ENCODE peak calls at places on chromosomes 7 and 10, in five cellular contexts. C is heart left ventricle, M is aorta, D is A549, S is right lobe of liver. H is an unnamed sample.

GRCh38 chr10:119669331-119669730 is 18.2 kb downstream of the BAG3 start:
- DNase-seq in C (no peak), M (no peak), D (no peak), S (no peak), H (no peak)

GRCh38 chr7:139734395-139734794 is 43.4 kb downstream of the HIPK2 start:
- DNase-seq in S (no peak), M (peak; percentile 88), D (no peak), C (no peak), H (no peak)

GRCh38 chr10:110746254-110746826 is 102.2 kb downstream of the RBM20 start:
- DNase-seq in C (no peak), D (peak; percentile 67), S (peak; percentile 46), M (no peak), H (no peak)

GRCh38 chr7:50596484-50596883 is 31.3 kb upstream of the DDC start:
- DNase-seq in D (no peak), S (no peak), C (no peak), M (no peak), H (no peak)

GRCh38 chr10:20303453-20304152 is 487.4 kb downstream of the PLXDC2 start:
- DNase-seq in S (no peak), D (no peak), M (no peak), C (no peak), H (no peak)

GRCh38 chr10:10235003-10235402 is 782.7 kb upstream of the CELF2 start:
- DNase-seq in C (no peak), S (no peak), D (no peak), M (no peak), H (no peak)

GRCh38 chr7:119545118-119545517 is 727.9 kb upstream of the KCND2 start:
- DNase-seq in M (no peak), S (no peak), D (no peak), C (no peak), H (no peak)

GRCh38 chr7:129643545-129644170 is 32.1 kb downstream of the NRF1 start:
- DNase-seq in S (no peak), D (no peak), M (no peak), C (no peak), H (no peak)

GRCh38 chr7:44141221-44141850 is at the start of gene MYL7:
- DNase-seq in D (no peak), S (no peak), M (peak; percentile 53), C (no peak), H (no peak)

GRCh38 chr7:40874756-40875155 is 740.0 kb downstream of the SUGCT start:
- DNase-seq in S (no peak), D (no peak), M (no peak), C (no peak), H (no peak)

DNA sequence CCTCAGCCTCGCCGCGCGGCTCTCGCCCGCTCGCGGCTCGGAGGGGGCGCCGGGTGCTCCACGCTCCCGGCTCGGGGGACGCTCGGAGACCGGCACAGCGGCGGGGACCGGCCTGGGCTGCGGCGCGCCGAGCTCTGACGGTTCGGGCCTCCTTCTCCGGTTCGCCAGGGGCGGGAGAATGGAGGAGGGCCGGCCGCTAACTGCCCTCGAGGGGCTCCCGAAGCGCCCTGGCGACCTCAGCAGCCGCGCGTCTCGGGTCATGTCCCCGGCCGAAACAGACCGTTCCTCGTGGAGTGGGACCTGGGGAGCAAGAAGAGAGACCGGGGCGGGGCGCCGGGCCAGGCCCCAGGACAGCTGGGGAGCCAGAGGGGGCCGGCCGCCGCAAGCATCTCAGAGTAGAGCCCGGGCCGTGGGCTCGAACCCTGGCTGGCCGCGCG is 325 bp upstream of the GRID1 start:
- DNase-seq in D (no peak), C (peak; percentile 57), S (no peak), M (no peak), H (no peak)
- H3K4me3 ChIP-seq in D (peak overlapping the region; percentile 60), C (peak overlapping the region; percentile 63), S (peak overlapping the region; percentile 33), M (peak overlapping the region; percentile 56), H (peak overlapping the region; percentile 58)

GRCh38 chr10:50605280-50606270 is 18.2 kb downstream of the SGMS1 start:
- DNase-seq in D (peak; percentile 24), S (no peak), C (no peak), M (no peak), H (no peak)
- H3K4me3 ChIP-seq in D (peak overlapping the region; percentile 2), S (no peak overlapping the region), C (peak overlapping the region; percentile 12), M (no peak overlapping the region), H (peak overlapping the region; percentile 19)

GRCh38 chr7:152423991-152424347 is 11.8 kb downstream of the KMT2C start:
- DNase-seq in C (no peak), M (no peak), S (no peak), D (no peak), H (no peak)

GRCh38 chr7:152419473-152420429 is 16.1 kb downstream of the KMT2C start:
- DNase-seq in S (no peak), C (no peak), M (no peak), D (no peak), H (no peak)

GRCh38 chr7:152424348-152425108 is 11.3 kb downstream of the KMT2C start:
- DNase-seq in S (no peak), D (no peak), M (no peak), C (no peak), H (no peak)
- H3K4me3 ChIP-seq in S (no peak overlapping the region), D (no peak overlapping the region), M (no peak overlapping the region), C (no peak overlapping the region), H (no peak overlapping the region)

GRCh38 chr7:101363734-101364374 is 1.2 kb downstream of the COL26A1 start:
- DNase-seq in C (peak; percentile 78), M (peak; percentile 89), D (peak; percentile 84), S (peak; percentile 77), H (no peak)
- H3K4me3 ChIP-seq in C (peak overlapping the region; percentile 66), M (no peak overlapping the region), D (peak overlapping the region; percentile 53), S (peak overlapping the region; percentile 69), H (peak overlapping the region; percentile 66)

GRCh38 chr10:132516771-132517725 is 20.5 kb upstream of the INPP5A start:
- DNase-seq in M (peak; percentile 97), C (peak; percentile 95), D (peak; percentile 94), S (peak; percentile 91), H (peak; percentile 97)
- H3K4me3 ChIP-seq in M (no peak overlapping the region), C (peak overlapping the region; percentile 58), D (peak overlapping the region; percentile 31), S (no peak overlapping the region), H (peak overlapping the region; percentile 43)